ENCODE peak calls at places on chromosome 15, in seven cellular contexts. One of them, this sample, is unnamed.

GRCh38 chr15:23472678-23473077 is 25.6 kb upstream of the GOLGA6L2 start:
- DNase-seq in cardiac muscle cell: no peak
- DNase-seq in Peyer's patch: no peak
- DNase-seq in thoracic aorta: no peak
- DNase-seq in DND-41: no peak
- DNase-seq in PC-9: no peak
- DNase-seq in body of pancreas: no peak
- DNase-seq in this sample: no peak

GRCh38 chr15:68441045-68441743 is 9.2 kb upstream of the ITGA11 start:
- DNase-seq in cardiac muscle cell: no peak
- DNase-seq in thoracic aorta: no peak
- DNase-seq in Peyer's patch: peak; percentile 18
- DNase-seq in PC-9: no peak
- DNase-seq in body of pancreas: no peak
- DNase-seq in DND-41: no peak
- DNase-seq in this sample: no peak

GRCh38 chr15:43968551-43968950 is 141.7 kb downstream of the WDR76 start:
- DNase-seq in Peyer's patch: no peak
- DNase-seq in body of pancreas: no peak
- DNase-seq in thoracic aorta: no peak
- DNase-seq in DND-41: no peak
- DNase-seq in cardiac muscle cell: no peak
- DNase-seq in PC-9: no peak
- DNase-seq in this sample: no peak

GRCh38 chr15:64337761-64338160 is 18.2 kb downstream of the CSNK1G1 start:
- DNase-seq in thoracic aorta: no peak
- DNase-seq in DND-41: no peak
- DNase-seq in body of pancreas: no peak
- DNase-seq in cardiac muscle cell: no peak
- DNase-seq in Peyer's patch: no peak
- DNase-seq in PC-9: no peak
- DNase-seq in this sample: no peak

GRCh38 chr15:95626501-95627361 is 703.8 kb upstream of the NR2F2 start:
- DNase-seq in cardiac muscle cell: peak; percentile 50
- DNase-seq in thoracic aorta: no peak
- DNase-seq in PC-9: no peak
- DNase-seq in DND-41: no peak
- DNase-seq in Peyer's patch: no peak
- DNase-seq in body of pancreas: no peak
- DNase-seq in this sample: no peak

GRCh38 chr15:98785796-98786581 is 137.7 kb downstream of the IGF1R start:
- DNase-seq in DND-41: no peak
- DNase-seq in body of pancreas: peak; percentile 49
- DNase-seq in cardiac muscle cell: peak; percentile 74
- DNase-seq in Peyer's patch: no peak
- DNase-seq in thoracic aorta: no peak
- DNase-seq in PC-9: no peak
- DNase-seq in this sample: no peak

GRCh38 chr15:90496791-90497190 is 32.9 kb upstream of the CRTC3 start:
- DNase-seq in thoracic aorta: no peak
- DNase-seq in cardiac muscle cell: peak; percentile 75
- DNase-seq in PC-9: no peak
- DNase-seq in DND-41: no peak
- DNase-seq in Peyer's patch: no peak
- DNase-seq in body of pancreas: peak; percentile 10
- DNase-seq in this sample: no peak

GRCh38 chr15:63381301-63382192 is at the start of gene CA12:
- DNase-seq in thoracic aorta: no peak
- DNase-seq in PC-9: peak; percentile 21
- DNase-seq in body of pancreas: peak; percentile 74
- DNase-seq in Peyer's patch: peak; percentile 65
- DNase-seq in cardiac muscle cell: peak; percentile 44
- DNase-seq in DND-41: no peak
- DNase-seq in this sample: no peak

GRCh38 chr15:51025454-51025846 is 69.3 kb downstream of the TNFAIP8L3 start:
- DNase-seq in body of pancreas: no peak
- DNase-seq in thoracic aorta: no peak
- DNase-seq in Peyer's patch: no peak
- DNase-seq in PC-9: no peak
- DNase-seq in cardiac muscle cell: no peak
- DNase-seq in DND-41: no peak
- DNase-seq in this sample: no peak

GRCh38 chr15:52093539-52094502 is 18.8 kb downstream of the BCL2L10 start:
- DNase-seq in thoracic aorta: peak; percentile 19
- DNase-seq in cardiac muscle cell: no peak
- DNase-seq in Peyer's patch: no peak
- DNase-seq in PC-9: peak; percentile 74
- DNase-seq in DND-41: no peak
- DNase-seq in body of pancreas: peak; percentile 29
- DNase-seq in this sample: peak; percentile 95

GRCh38 chr15:69561071-69561784 is 108.6 kb downstream of the RPLP1 start:
- DNase-seq in body of pancreas: peak; percentile 74
- DNase-seq in DND-41: no peak
- DNase-seq in thoracic aorta: no peak
- DNase-seq in cardiac muscle cell: no peak
- DNase-seq in Peyer's patch: peak; percentile 58
- DNase-seq in PC-9: no peak
- DNase-seq in this sample: no peak

GRCh38 chr15:89163271-89164055 is 57.9 kb downstream of the RLBP1 start:
- DNase-seq in DND-41: no peak
- DNase-seq in body of pancreas: no peak
- DNase-seq in cardiac muscle cell: peak; percentile 48
- DNase-seq in Peyer's patch: no peak
- DNase-seq in PC-9: no peak
- DNase-seq in thoracic aorta: no peak
- DNase-seq in this sample: no peak

GRCh38 chr15:43104426-43104825 is 1.4 kb downstream of the UBR1 start:
- DNase-seq in DND-41: no peak
- DNase-seq in Peyer's patch: no peak
- DNase-seq in cardiac muscle cell: no peak
- DNase-seq in thoracic aorta: no peak
- DNase-seq in PC-9: no peak
- DNase-seq in body of pancreas: no peak
- DNase-seq in this sample: no peak

GRCh38 chr15:75493732-75494131 is 42.2 kb upstream of the SIN3A start:
- DNase-seq in DND-41: no peak
- DNase-seq in body of pancreas: no peak
- DNase-seq in thoracic aorta: no peak
- DNase-seq in Peyer's patch: no peak
- DNase-seq in PC-9: no peak
- DNase-seq in cardiac muscle cell: no peak
- DNase-seq in this sample: no peak

GRCh38 chr15:45795487-45796069 is 160.7 kb downstream of the SQOR start:
- DNase-seq in thoracic aorta: no peak
- DNase-seq in PC-9: peak; percentile 39
- DNase-seq in DND-41: peak; percentile 20
- DNase-seq in cardiac muscle cell: peak; percentile 76
- DNase-seq in Peyer's patch: peak; percentile 59
- DNase-seq in body of pancreas: peak; percentile 65
- DNase-seq in this sample: peak; percentile 23

GRCh38 chr15:70254186-70254974 is 156.7 kb upstream of the TLE3 start:
- DNase-seq in thoracic aorta: no peak
- DNase-seq in DND-41: no peak
- DNase-seq in body of pancreas: no peak
- DNase-seq in cardiac muscle cell: no peak
- DNase-seq in PC-9: no peak
- DNase-seq in Peyer's patch: no peak
- DNase-seq in this sample: no peak

GRCh38 chr15:101445562-101446526 is 43.7 kb downstream of the PCSK6 start:
- DNase-seq in Peyer's patch: no peak
- DNase-seq in body of pancreas: no peak
- DNase-seq in DND-41: no peak
- DNase-seq in cardiac muscle cell: no peak
- DNase-seq in PC-9: no peak
- DNase-seq in thoracic aorta: no peak
- DNase-seq in this sample: peak; percentile 60

GRCh38 chr15:81054236-81054635 is 53.5 kb downstream of the TLNRD1 start:
- DNase-seq in thoracic aorta: no peak
- DNase-seq in PC-9: no peak
- DNase-seq in Peyer's patch: no peak
- DNase-seq in DND-41: no peak
- DNase-seq in body of pancreas: no peak
- DNase-seq in cardiac muscle cell: no peak
- DNase-seq in this sample: no peak

GRCh38 chr15:99251436-99251821 is at the start of gene LRRC28:
- DNase-seq in body of pancreas: no peak
- DNase-seq in thoracic aorta: peak; percentile 25
- DNase-seq in DND-41: no peak
- DNase-seq in Peyer's patch: no peak
- DNase-seq in PC-9: no peak
- DNase-seq in cardiac muscle cell: no peak
- DNase-seq in this sample: no peak

GRCh38 chr15:40933520-40933904 is 4.4 kb downstream of the DLL4 start:
- DNase-seq in PC-9: no peak
- DNase-seq in body of pancreas: no peak
- DNase-seq in cardiac muscle cell: no peak
- DNase-seq in DND-41: no peak
- DNase-seq in thoracic aorta: no peak
- DNase-seq in Peyer's patch: no peak
- DNase-seq in this sample: no peak
- H3K27ac ChIP-seq in PC-9: no peak overlapping the region
- H3K27ac ChIP-seq in body of pancreas: no peak overlapping the region
- H3K27ac ChIP-seq in cardiac muscle cell: no peak overlapping the region
- H3K27ac ChIP-seq in DND-41: no peak overlapping the region
- H3K27ac ChIP-seq in thoracic aorta: no peak overlapping the region
- H3K27ac ChIP-seq in Peyer's patch: peak overlapping the region; percentile 72
- H3K27ac ChIP-seq in this sample: no peak overlapping the region

GRCh38 chr15:58462547-58462946 is 30.8 kb downstream of the LIPC start:
- DNase-seq in body of pancreas: no peak
- DNase-seq in DND-41: no peak
- DNase-seq in cardiac muscle cell: no peak
- DNase-seq in thoracic aorta: no peak
- DNase-seq in PC-9: peak; percentile 75
- DNase-seq in Peyer's patch: peak; percentile 79
- DNase-seq in this sample: no peak

GRCh38 chr15:58465070-58465469 is 33.3 kb downstream of the LIPC start:
- DNase-seq in DND-41: no peak
- DNase-seq in cardiac muscle cell: no peak
- DNase-seq in thoracic aorta: no peak
- DNase-seq in body of pancreas: no peak
- DNase-seq in Peyer's patch: no peak
- DNase-seq in PC-9: no peak
- DNase-seq in this sample: no peak

GRCh38 chr15:58460872-58461271 is 29.1 kb downstream of the LIPC start:
- DNase-seq in body of pancreas: no peak
- DNase-seq in Peyer's patch: no peak
- DNase-seq in thoracic aorta: no peak
- DNase-seq in DND-41: no peak
- DNase-seq in cardiac muscle cell: no peak
- DNase-seq in PC-9: no peak
- DNase-seq in this sample: no peak

GRCh38 chr15:58463815-58464697 is 32.3 kb downstream of the LIPC start:
- DNase-seq in Peyer's patch: no peak
- DNase-seq in PC-9: no peak
- DNase-seq in thoracic aorta: no peak
- DNase-seq in DND-41: peak; percentile 83
- DNase-seq in cardiac muscle cell: no peak
- DNase-seq in body of pancreas: no peak
- DNase-seq in this sample: no peak

DNA sequence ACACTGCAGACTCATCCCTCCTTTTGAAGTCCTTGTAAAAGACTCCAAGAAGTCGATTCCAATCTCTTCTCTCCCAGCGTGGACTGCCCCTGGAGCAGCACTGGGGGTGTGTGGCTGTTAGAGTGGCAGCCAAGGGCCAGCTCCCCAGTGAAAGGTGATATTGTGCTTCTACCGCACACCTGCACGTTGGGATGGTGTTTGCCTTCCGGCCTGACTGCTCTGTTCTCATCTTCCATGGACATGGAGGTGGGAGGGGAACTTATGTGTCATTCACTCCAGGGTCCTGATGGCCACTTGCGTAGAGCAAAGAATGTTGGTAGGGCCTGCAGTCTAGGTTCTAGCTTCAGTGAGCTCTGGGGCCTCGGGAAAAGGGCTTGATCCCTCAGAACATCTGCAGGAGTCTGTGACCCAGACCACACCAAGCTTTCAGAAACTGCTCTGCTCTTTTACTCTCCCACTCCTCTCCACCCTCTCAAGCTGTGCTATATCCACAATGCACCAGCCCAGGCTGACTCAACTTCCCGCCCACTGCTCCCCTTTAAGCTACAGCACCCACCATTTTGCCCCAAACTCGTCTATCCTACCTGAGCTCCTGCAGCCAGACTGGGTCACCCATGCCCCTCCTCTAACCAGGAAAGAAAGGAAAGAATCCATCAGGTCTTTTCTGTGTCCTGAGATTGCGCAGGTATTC is 31.3 kb downstream of the LIPC start:
- DNase-seq in Peyer's patch: no peak
- DNase-seq in thoracic aorta: no peak
- DNase-seq in cardiac muscle cell: no peak
- DNase-seq in PC-9: no peak
- DNase-seq in DND-41: no peak
- DNase-seq in body of pancreas: no peak
- DNase-seq in this sample: no peak
- H3K27ac ChIP-seq in Peyer's patch: no peak overlapping the region
- H3K27ac ChIP-seq in thoracic aorta: no peak overlapping the region
- H3K27ac ChIP-seq in cardiac muscle cell: no peak overlapping the region
- H3K27ac ChIP-seq in PC-9: peak overlapping the region; percentile 47
- H3K27ac ChIP-seq in DND-41: peak overlapping the region; percentile 63
- H3K27ac ChIP-seq in body of pancreas: no peak overlapping the region
- H3K27ac ChIP-seq in this sample: no peak overlapping the region

DNA sequence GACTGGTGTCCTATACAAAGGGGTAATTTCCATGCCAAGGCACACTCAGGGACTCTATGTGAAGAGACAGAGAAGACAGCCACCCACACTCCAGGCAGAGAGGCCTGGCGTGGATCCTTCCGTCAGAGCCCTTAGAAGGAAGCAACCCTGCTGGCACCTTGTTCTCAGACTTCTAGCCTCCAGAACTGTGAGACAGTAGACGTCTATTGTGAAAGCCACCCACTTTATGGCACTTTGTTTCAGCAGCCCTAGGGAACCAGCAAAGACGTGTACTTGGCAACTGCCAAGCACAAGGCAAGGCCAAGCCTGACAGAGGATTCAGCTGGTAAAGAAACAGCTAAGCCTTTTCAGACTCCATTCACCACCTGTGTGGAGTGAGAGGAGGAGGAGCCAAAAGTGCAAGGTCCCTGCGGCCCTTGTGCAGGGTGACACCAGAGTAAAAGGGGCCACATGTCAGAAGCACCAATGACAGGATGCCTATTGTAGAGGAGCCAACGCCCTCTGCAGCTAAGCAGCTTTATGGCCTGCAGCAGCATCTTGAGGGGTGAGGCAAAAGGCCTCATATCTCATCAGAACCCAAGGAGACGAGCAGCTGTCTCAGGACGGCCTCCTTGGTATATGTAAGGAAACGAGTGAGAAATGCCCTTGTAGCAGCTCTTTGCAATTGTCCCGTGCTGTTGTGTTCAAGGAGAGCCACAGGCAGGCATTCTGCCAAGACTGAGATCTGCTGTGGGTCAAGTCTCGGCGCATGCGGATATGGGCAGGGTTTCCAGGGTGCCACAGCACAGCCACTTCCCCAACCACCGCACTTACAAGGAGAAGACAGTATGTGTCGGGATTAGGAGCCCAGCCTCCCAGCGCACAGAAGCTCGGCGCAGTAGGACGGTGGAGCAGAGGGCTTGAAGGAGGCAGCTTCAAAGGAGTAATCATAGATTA is 121.5 kb upstream of the LIPC start:
- DNase-seq in DND-41: no peak
- DNase-seq in body of pancreas: peak; percentile 22
- DNase-seq in Peyer's patch: no peak
- DNase-seq in PC-9: no peak
- DNase-seq in cardiac muscle cell: no peak
- DNase-seq in thoracic aorta: no peak
- DNase-seq in this sample: no peak
- H3K27ac ChIP-seq in DND-41: no peak overlapping the region
- H3K27ac ChIP-seq in body of pancreas: no peak overlapping the region
- H3K27ac ChIP-seq in Peyer's patch: no peak overlapping the region
- H3K27ac ChIP-seq in PC-9: no peak overlapping the region
- H3K27ac ChIP-seq in cardiac muscle cell: no peak overlapping the region
- H3K27ac ChIP-seq in thoracic aorta: no peak overlapping the region
- H3K27ac ChIP-seq in this sample: no peak overlapping the region

GRCh38 chr15:91649922-91650321 is 203.6 kb upstream of the SLCO3A1 start:
- DNase-seq in body of pancreas: no peak
- DNase-seq in DND-41: no peak
- DNase-seq in thoracic aorta: no peak
- DNase-seq in cardiac muscle cell: no peak
- DNase-seq in PC-9: no peak
- DNase-seq in Peyer's patch: no peak
- DNase-seq in this sample: no peak
- H3K27ac ChIP-seq in body of pancreas: no peak overlapping the region
- H3K27ac ChIP-seq in DND-41: no peak overlapping the region
- H3K27ac ChIP-seq in thoracic aorta: no peak overlapping the region
- H3K27ac ChIP-seq in cardiac muscle cell: no peak overlapping the region
- H3K27ac ChIP-seq in PC-9: no peak overlapping the region
- H3K27ac ChIP-seq in Peyer's patch: no peak overlapping the region
- H3K27ac ChIP-seq in this sample: no peak overlapping the region

This sample was measured in keratinocyte.